ENCODE peak calls at places on chromosomes 12 and 14, in seven cellular contexts. U is left lung; B is psoas muscle; T is ascending aorta; N is thoracic aorta; Y is CD8-positive, alpha-beta T cell; C is fibroblast of lung. M is an unnamed sample. For H3K9me3 and H3K27me3, the result is how much of the 10 kb centered on the place peaks cover.

GRCh38 chr12:67241482-67241881 is 27.7 kb upstream of the CAND1 start:
- DNase-seq in U (no peak), B (no peak), T (no peak), N (no peak), Y (no peak), C (peak), M (no peak)

GRCh38 chr14:69879175-69880047 is at the start of gene SMOC1:
- DNase-seq in U (peak), B (peak), T (no peak), N (peak), Y (no peak), C (peak), M (no peak)

GRCh38 chr14:71776463-71777359 is 155.5 kb upstream of the RGS6 start:
- DNase-seq in U (no peak), B (no peak), T (no peak), N (no peak), Y (no peak), C (peak), M (no peak)

GRCh38 chr12:63802012-63802608 is 22.4 kb downstream of the RXYLT1 start:
- DNase-seq in U (no peak), B (no peak), T (no peak), N (no peak), Y (no peak), C (no peak), M (no peak)

GRCh38 chr14:31025335-31026075 is at the start of gene AP4S1:
- DNase-seq in U (peak), B (peak), T (peak), N (no peak), Y (peak), C (no peak), M (peak)

GRCh38 chr14:92967346-92967926 is 44.5 kb downstream of the CHGA start:
- DNase-seq in U (no peak), B (no peak), T (no peak), N (no peak), Y (no peak), C (peak), M (no peak)

GRCh38 chr12:112751844-112752243 is 39.7 kb upstream of the RPH3A start:
- DNase-seq in U (no peak), B (no peak), T (no peak), N (no peak), Y (no peak), C (no peak), M (no peak)

GRCh38 chr14:50230601-50231474 is 540 bp downstream of the SOS2 start:
- DNase-seq in U (peak), B (peak), T (peak), N (no peak), Y (peak), C (peak), M (peak)

GRCh38 chr12:116697305-116698130 is 40.4 kb downstream of the SPRING1 start:
- DNase-seq in U (no peak), B (no peak), T (no peak), N (no peak), Y (no peak), C (no peak), M (no peak)

GRCh38 chr14:54683882-54684794 is 117.2 kb downstream of the SAMD4A start:
- DNase-seq in U (no peak), B (peak), T (peak), N (peak), Y (no peak), C (peak), M (no peak)

DNA sequence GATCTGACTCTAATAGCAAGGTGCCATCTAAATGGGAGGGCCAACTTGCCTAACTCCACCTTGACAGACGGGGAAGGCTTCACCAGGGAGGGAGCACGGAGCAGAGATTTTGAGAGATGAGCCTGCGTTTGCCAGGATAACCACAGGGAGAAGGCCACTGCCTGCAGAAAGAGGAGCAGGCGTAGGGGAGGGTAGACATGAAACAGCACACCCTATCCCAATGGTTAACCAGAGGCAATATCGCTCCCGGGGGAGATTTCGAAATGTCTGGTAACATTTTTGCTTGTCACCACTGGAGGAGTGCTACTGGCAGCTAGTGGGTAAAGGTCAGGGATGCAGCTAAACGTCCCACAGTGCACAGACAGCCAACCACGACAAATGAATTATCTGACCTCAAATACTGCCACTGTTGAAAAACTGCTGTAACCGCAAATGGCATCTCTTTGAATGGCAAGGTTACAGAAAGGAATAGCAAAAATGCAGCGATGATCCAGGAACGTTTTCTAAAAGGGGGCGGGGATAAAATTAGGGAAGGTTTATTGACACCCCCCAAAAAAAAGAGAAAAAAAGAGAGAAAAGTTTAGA is 126.0 kb upstream of the ATF7IP start:
- DNase-seq in U (no peak), B (no peak), T (no peak), N (no peak), Y (peak), C (peak), M (no peak)
- H3K9me3 ChIP-seq in U (under half), B (under half), T (under half), N (under half), Y (under half), C (under half), M (under half)

GRCh38 chr12:401235-402126 is at the start of gene CCDC77:
- DNase-seq in U (peak), B (peak), T (peak), N (peak), Y (peak), C (peak), M (peak)
- TF ChIP-seq CTCF in U (peak), B (peak), T (peak), N (no peak), Y (peak), C (no peak), M (peak)

GRCh38 chr12:54959291-54960018 is 25.1 kb downstream of the TESPA1 start:
- DNase-seq in U (no peak), B (no peak), T (no peak), N (no peak), Y (no peak), C (no peak), M (no peak)
- H3K27me3 ChIP-seq in U (under half), B (under half), T (under half), N (under half), Y (under half), C (under half), M (under half)

GRCh38 chr12:38149395-38150073 is 167.0 kb upstream of the ALG10B start:
- DNase-seq in U (peak), B (no peak), T (no peak), N (no peak), Y (no peak), C (no peak), M (no peak)

GRCh38 chr12:38154096-38155019 is 162.2 kb upstream of the ALG10B start:
- DNase-seq in U (peak), B (no peak), T (no peak), N (no peak), Y (no peak), C (no peak), M (no peak)

GRCh38 chr12:38153737-38154061 is 162.9 kb upstream of the ALG10B start:
- DNase-seq in U (no peak), B (no peak), T (no peak), N (no peak), Y (no peak), C (no peak), M (no peak)

GRCh38 chr12:38152816-38153736 is 163.5 kb upstream of the ALG10B start:
- DNase-seq in U (peak), B (peak), T (no peak), N (no peak), Y (no peak), C (no peak), M (no peak)

GRCh38 chr12:38151991-38152700 is 164.4 kb upstream of the ALG10B start:
- DNase-seq in U (peak), B (no peak), T (no peak), N (no peak), Y (no peak), C (no peak), M (no peak)
- H3K9me3 ChIP-seq in U (under half), B (under half), T (under half), N (under half), Y (under half), C (under half), M (under half)

GRCh38 chr14:32350020-32350419 is 20.9 kb downstream of the AKAP6 start:
- DNase-seq in U (no peak), B (no peak), T (no peak), N (no peak), Y (no peak), C (no peak), M (no peak)
- TF ChIP-seq CTCF in U (no peak), B (no peak), T (no peak), N (no peak), Y (no peak), C (no peak), M (no peak)

DNA sequence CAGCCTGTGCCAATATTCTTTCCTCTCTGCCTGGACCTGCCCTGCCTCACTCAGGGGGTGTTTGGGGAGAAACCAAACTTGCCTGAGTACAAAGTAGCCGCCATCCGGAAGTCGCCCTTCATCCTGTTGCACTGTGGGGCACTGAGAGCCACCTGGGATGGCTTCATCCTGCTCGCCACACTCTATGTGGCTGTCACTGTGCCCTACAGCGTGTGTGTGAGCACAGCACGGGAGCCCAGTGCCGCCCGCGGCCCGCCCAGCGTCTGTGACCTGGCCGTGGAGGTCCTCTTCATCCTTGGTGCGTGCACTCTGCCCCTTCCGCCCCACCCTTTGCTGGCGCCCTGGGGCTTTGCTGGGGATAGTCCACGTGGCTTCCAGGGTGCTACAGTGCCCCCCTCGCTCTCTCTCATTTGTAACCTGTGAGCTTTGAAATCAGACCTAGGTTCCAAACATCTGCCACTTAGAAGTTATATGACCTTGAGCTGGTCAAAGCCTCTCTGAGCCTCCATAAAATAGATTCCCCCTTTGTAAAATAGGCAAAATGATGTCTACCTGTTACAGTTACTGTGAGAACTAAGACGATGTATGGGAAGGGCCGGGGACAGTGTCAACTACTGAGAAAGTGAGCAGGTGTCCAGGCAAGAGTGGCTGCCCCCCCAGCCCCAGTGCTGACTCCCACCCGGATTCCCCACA is 4.5 kb downstream of the KCNH3 start:
- DNase-seq in U (peak), B (no peak), T (no peak), N (no peak), Y (peak), C (no peak), M (no peak)
- H3K27me3 ChIP-seq in U (half or more), B (under half), T (under half), N (under half), Y (under half), C (under half), M (under half)

GRCh38 chr12:38282886-38283285 is 33.7 kb upstream of the ALG10B start:
- DNase-seq in U (no peak), B (no peak), T (no peak), N (no peak), Y (no peak), C (no peak), M (no peak)
- H3K9me3 ChIP-seq in U (under half), B (under half), T (under half), N (under half), Y (under half), C (under half), M (under half)

GRCh38 chr12:90102957-90103652 is 394.5 kb upstream of the ATP2B1 start:
- DNase-seq in U (no peak), B (no peak), T (no peak), N (no peak), Y (no peak), C (peak), M (no peak)
- TF ChIP-seq CTCF in U (peak), B (peak), T (no peak), N (no peak), Y (peak), C (peak), M (peak)